ENCODE peak calls at places on chromosomes 4 and X, in six cellular contexts. One of them, this sample, is unnamed.

GRCh38 chr4:24604558-24605214 is 20.3 kb upstream of the DHX15 start:
- DNase-seq in heart left ventricle: no peak
- DNase-seq in suprapubic skin: no peak
- DNase-seq in colonic mucosa: no peak
- DNase-seq in NT2/D1: no peak
- DNase-seq in small intestine: no peak
- DNase-seq in this sample: no peak

GRCh38 chrX:68238568-68238967 is 194.7 kb downstream of the OPHN1 start:
- DNase-seq in heart left ventricle: no peak
- DNase-seq in suprapubic skin: no peak
- DNase-seq in colonic mucosa: no peak
- DNase-seq in NT2/D1: peak; percentile 11
- DNase-seq in small intestine: no peak
- DNase-seq in this sample: peak; percentile 79

GRCh38 chrX:39308126-39308525 is 506.9 kb downstream of the MID1IP1 start:
- DNase-seq in heart left ventricle: no peak
- DNase-seq in suprapubic skin: no peak
- DNase-seq in colonic mucosa: no peak
- DNase-seq in NT2/D1: no peak
- DNase-seq in small intestine: no peak
- DNase-seq in this sample: no peak

GRCh38 chr4:15677507-15677988 is 4.1 kb upstream of the FAM200B start:
- DNase-seq in heart left ventricle: no peak
- DNase-seq in suprapubic skin: no peak
- DNase-seq in colonic mucosa: peak; percentile 68
- DNase-seq in NT2/D1: no peak
- DNase-seq in small intestine: peak; percentile 94
- DNase-seq in this sample: no peak

GRCh38 chr4:150579591-150580234 is 2.2 kb upstream of the MAB21L2 start:
- DNase-seq in heart left ventricle: peak; percentile 23
- DNase-seq in suprapubic skin: peak; percentile 54
- DNase-seq in colonic mucosa: no peak
- DNase-seq in NT2/D1: no peak
- DNase-seq in small intestine: peak; percentile 6
- DNase-seq in this sample: peak; percentile 79

GRCh38 chr4:177001271-177002175 is 208.8 kb upstream of the VEGFC start:
- DNase-seq in heart left ventricle: no peak
- DNase-seq in suprapubic skin: no peak
- DNase-seq in colonic mucosa: no peak
- DNase-seq in NT2/D1: no peak
- DNase-seq in small intestine: no peak
- DNase-seq in this sample: no peak

GRCh38 chr4:7648813-7649395 is 214.2 kb upstream of the PSAPL1 start:
- DNase-seq in heart left ventricle: no peak
- DNase-seq in suprapubic skin: no peak
- DNase-seq in colonic mucosa: no peak
- DNase-seq in NT2/D1: no peak
- DNase-seq in small intestine: no peak
- DNase-seq in this sample: no peak

GRCh38 chr4:145281946-145282345 is 101.6 kb upstream of the OTUD4 start:
- DNase-seq in heart left ventricle: no peak
- DNase-seq in suprapubic skin: no peak
- DNase-seq in colonic mucosa: no peak
- DNase-seq in NT2/D1: no peak
- DNase-seq in small intestine: no peak
- DNase-seq in this sample: no peak

GRCh38 chr4:26163425-26164362 is 157.1 kb upstream of the RBPJ start:
- DNase-seq in heart left ventricle: no peak
- DNase-seq in suprapubic skin: no peak
- DNase-seq in colonic mucosa: no peak
- DNase-seq in NT2/D1: no peak
- DNase-seq in small intestine: peak; percentile 7
- DNase-seq in this sample: no peak

GRCh38 chr4:7423801-7424552 is 10.8 kb downstream of the PSAPL1 start:
- DNase-seq in heart left ventricle: no peak
- DNase-seq in suprapubic skin: peak; percentile 46
- DNase-seq in colonic mucosa: no peak
- DNase-seq in NT2/D1: no peak
- DNase-seq in small intestine: no peak
- DNase-seq in this sample: peak; percentile 54

GRCh38 chr4:10077492-10078335 is 38.9 kb downstream of the WDR1 start:
- DNase-seq in heart left ventricle: no peak
- DNase-seq in suprapubic skin: no peak
- DNase-seq in colonic mucosa: peak; percentile 17
- DNase-seq in NT2/D1: no peak
- DNase-seq in small intestine: no peak
- DNase-seq in this sample: peak; percentile 49

GRCh38 chr4:124206779-124207605 is 505.5 kb downstream of the ANKRD50 start:
- DNase-seq in heart left ventricle: no peak
- DNase-seq in suprapubic skin: no peak
- DNase-seq in colonic mucosa: no peak
- DNase-seq in NT2/D1: no peak
- DNase-seq in small intestine: no peak
- DNase-seq in this sample: no peak

GRCh38 chrX:55489315-55490009 is at the start of gene USP51:
- DNase-seq in heart left ventricle: peak; percentile 48
- DNase-seq in suprapubic skin: peak; percentile 67
- DNase-seq in colonic mucosa: peak; percentile 39
- DNase-seq in NT2/D1: peak; percentile 35
- DNase-seq in small intestine: no peak
- DNase-seq in this sample: peak; percentile 86

GRCh38 chr4:114867291-114867690 is 246.1 kb downstream of the NDST4 start:
- DNase-seq in heart left ventricle: no peak
- DNase-seq in suprapubic skin: no peak
- DNase-seq in colonic mucosa: no peak
- DNase-seq in NT2/D1: no peak
- DNase-seq in small intestine: no peak
- DNase-seq in this sample: no peak

DNA sequence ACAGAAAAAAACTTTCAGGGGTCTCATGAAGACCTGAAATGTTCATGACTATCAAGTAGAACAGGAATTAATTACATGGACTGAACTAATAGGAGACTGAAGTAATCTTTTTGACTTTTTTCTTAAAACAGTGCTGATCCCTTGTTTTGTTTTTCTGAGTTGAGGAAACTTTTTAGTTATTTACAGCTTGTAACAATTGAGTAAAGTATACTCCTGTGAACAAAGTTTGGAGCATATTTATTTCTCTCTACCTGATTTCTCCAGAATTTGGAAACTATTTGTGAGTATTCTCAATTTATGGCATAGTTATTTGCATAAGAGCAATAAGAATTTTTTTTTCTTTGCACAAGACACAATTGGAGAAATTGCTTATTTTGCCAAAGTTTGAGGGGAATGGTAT is 64.8 kb downstream of the PCDH18 start:
- DNase-seq in heart left ventricle: no peak
- DNase-seq in suprapubic skin: no peak
- DNase-seq in colonic mucosa: no peak
- DNase-seq in NT2/D1: no peak
- DNase-seq in small intestine: no peak
- DNase-seq in this sample: no peak
- H3K9me3 ChIP-seq in heart left ventricle: peaks cover 13% of the 10 kb centered on the region
- H3K9me3 ChIP-seq in suprapubic skin: no peaks in the 10 kb centered on the region
- H3K9me3 ChIP-seq in colonic mucosa: no peaks in the 10 kb centered on the region
- H3K9me3 ChIP-seq in NT2/D1: peaks cover 23% of the 10 kb centered on the region
- H3K9me3 ChIP-seq in small intestine: no peaks in the 10 kb centered on the region
- H3K9me3 ChIP-seq in this sample: peaks cover 60% of the 10 kb centered on the region

GRCh38 chr4:87076690-87077358 is 142.0 kb downstream of the AFF1 start:
- DNase-seq in heart left ventricle: no peak
- DNase-seq in suprapubic skin: no peak
- DNase-seq in colonic mucosa: no peak
- DNase-seq in NT2/D1: no peak
- DNase-seq in small intestine: no peak
- DNase-seq in this sample: no peak
- H3K4me1 ChIP-seq in heart left ventricle: peaks cover 94% of the 10 kb centered on the region
- H3K4me1 ChIP-seq in suprapubic skin: peaks cover 91% of the 10 kb centered on the region
- H3K4me1 ChIP-seq in colonic mucosa: peaks cover 20% of the 10 kb centered on the region
- H3K4me1 ChIP-seq in NT2/D1: no peaks in the 10 kb centered on the region
- H3K4me1 ChIP-seq in small intestine: peaks cover 18% of the 10 kb centered on the region
- H3K4me1 ChIP-seq in this sample: peaks cover 12% of the 10 kb centered on the region

DNA sequence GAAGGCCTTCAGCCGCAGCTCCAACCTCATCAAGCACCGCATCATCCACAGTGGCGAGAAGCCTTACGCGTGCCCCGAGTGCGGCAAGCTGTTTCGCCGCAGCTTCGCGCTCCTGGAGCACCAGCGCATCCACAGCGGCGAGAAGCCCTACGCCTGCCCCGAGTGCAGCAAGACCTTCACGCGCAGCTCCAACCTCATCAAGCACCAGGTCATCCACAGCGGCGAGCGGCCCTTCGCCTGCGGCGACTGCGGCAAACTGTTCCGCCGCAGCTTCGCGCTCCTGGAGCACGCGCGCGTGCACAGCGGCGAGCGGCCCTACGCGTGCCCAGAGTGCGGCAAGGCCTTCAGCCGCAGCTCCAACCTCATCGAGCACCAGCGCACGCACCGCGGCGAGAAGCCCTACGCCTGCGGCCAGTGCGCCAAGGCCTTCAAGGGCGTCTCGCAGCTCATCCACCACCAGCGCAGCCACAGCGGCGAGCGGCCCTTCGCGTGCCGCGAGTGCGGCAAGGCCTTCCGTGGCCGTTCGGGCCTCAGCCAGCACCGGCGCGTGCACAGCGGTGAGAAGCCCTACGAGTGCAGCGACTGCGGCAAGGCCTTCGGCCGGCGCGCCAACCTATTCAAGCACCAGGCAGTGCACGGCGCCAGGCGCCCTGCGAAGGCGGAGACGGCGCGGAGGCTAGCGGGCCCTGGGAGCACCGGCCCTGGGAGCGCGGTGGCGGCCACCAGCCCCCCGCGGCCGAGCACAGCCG is 9.8 kb downstream of the ZFP92 start:
- DNase-seq in heart left ventricle: no peak
- DNase-seq in suprapubic skin: peak; percentile 42
- DNase-seq in colonic mucosa: no peak
- DNase-seq in NT2/D1: no peak
- DNase-seq in small intestine: no peak
- DNase-seq in this sample: no peak
- H3K9me3 ChIP-seq in heart left ventricle: no peaks in the 10 kb centered on the region
- H3K9me3 ChIP-seq in suprapubic skin: no peaks in the 10 kb centered on the region
- H3K9me3 ChIP-seq in colonic mucosa: no peaks in the 10 kb centered on the region
- H3K9me3 ChIP-seq in NT2/D1: no peaks in the 10 kb centered on the region
- H3K9me3 ChIP-seq in small intestine: no peaks in the 10 kb centered on the region
- H3K9me3 ChIP-seq in this sample: no peaks in the 10 kb centered on the region

GRCh38 chr4:73596001-73596400 is 24.2 kb downstream of the RASSF6 start:
- DNase-seq in heart left ventricle: no peak
- DNase-seq in suprapubic skin: no peak
- DNase-seq in colonic mucosa: no peak
- DNase-seq in NT2/D1: no peak
- DNase-seq in small intestine: no peak
- DNase-seq in this sample: no peak
- H3K4me1 ChIP-seq in heart left ventricle: no peaks in the 10 kb centered on the region
- H3K4me1 ChIP-seq in suprapubic skin: peaks cover 6% of the 10 kb centered on the region
- H3K4me1 ChIP-seq in colonic mucosa: no peaks in the 10 kb centered on the region
- H3K4me1 ChIP-seq in NT2/D1: no peaks in the 10 kb centered on the region
- H3K4me1 ChIP-seq in small intestine: peaks cover 3% of the 10 kb centered on the region
- H3K4me1 ChIP-seq in this sample: no peaks in the 10 kb centered on the region

GRCh38 chrX:31209005-31209612 is 137.3 kb upstream of the FTHL17 start:
- DNase-seq in heart left ventricle: no peak
- DNase-seq in suprapubic skin: no peak
- DNase-seq in colonic mucosa: no peak
- DNase-seq in NT2/D1: no peak
- DNase-seq in small intestine: peak; percentile 1
- DNase-seq in this sample: no peak

GRCh38 chrX:31217111-31217510 is 145.3 kb upstream of the FTHL17 start:
- DNase-seq in heart left ventricle: no peak
- DNase-seq in suprapubic skin: no peak
- DNase-seq in colonic mucosa: no peak
- DNase-seq in NT2/D1: no peak
- DNase-seq in small intestine: peak; percentile 10
- DNase-seq in this sample: no peak

GRCh38 chrX:31215277-31215815 is 143.5 kb upstream of the FTHL17 start:
- DNase-seq in heart left ventricle: no peak
- DNase-seq in suprapubic skin: no peak
- DNase-seq in colonic mucosa: no peak
- DNase-seq in NT2/D1: no peak
- DNase-seq in small intestine: no peak
- DNase-seq in this sample: no peak

GRCh38 chrX:31213941-31214340 is 142.1 kb upstream of the FTHL17 start:
- DNase-seq in heart left ventricle: no peak
- DNase-seq in suprapubic skin: no peak
- DNase-seq in colonic mucosa: no peak
- DNase-seq in NT2/D1: no peak
- DNase-seq in small intestine: peak; percentile 7
- DNase-seq in this sample: peak; percentile 57

DNA sequence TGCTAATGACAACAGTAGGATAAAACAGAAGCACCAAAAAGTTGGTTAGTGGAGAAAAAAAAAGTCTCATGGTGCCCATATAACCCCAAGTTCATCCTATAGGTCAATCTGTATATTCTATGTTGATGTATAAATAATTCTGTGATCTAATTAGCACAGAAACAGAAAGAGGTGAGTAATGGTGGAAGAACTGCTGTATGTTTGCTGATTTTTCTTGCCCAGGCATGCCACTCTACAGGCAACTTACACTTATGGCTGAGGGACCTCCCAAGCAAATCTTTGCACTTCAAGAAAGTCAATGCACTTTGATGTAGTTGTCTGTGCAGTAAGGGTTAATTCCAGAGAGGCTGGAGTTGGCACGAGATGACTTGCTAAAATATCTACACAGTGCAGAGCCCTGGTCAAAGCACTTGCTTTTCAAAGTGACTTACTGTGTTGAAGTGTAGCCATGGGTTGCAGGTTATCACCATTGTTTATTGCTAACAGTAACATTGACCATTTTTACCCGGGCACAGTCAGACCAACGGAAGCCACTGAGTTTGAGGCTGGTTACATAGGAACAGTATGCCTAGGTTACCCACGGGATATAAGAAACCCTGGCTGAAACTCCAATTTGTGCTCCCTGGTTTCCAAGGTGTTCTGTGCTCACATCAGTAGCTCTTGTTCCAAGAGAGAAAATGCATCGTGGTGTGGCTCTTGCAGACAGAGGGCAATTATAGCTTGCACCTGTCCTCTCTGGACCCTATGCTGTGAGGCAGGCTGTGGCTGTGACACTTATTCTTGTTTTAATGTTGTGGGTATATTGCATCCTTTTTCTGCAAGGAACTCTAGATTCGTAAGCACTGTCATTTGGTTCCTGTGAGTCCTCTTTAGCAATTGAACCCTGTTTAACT is 141.3 kb upstream of the FTHL17 start:
- DNase-seq in heart left ventricle: no peak
- DNase-seq in suprapubic skin: no peak
- DNase-seq in colonic mucosa: no peak
- DNase-seq in NT2/D1: no peak
- DNase-seq in small intestine: no peak
- DNase-seq in this sample: no peak
- H3K9me3 ChIP-seq in heart left ventricle: no peaks in the 10 kb centered on the region
- H3K9me3 ChIP-seq in suprapubic skin: no peaks in the 10 kb centered on the region
- H3K9me3 ChIP-seq in colonic mucosa: no peaks in the 10 kb centered on the region
- H3K9me3 ChIP-seq in NT2/D1: no peaks in the 10 kb centered on the region
- H3K9me3 ChIP-seq in small intestine: no peaks in the 10 kb centered on the region
- H3K9me3 ChIP-seq in this sample: no peaks in the 10 kb centered on the region

GRCh38 chrX:45807572-45808425 is 607.1 kb upstream of the DIPK2B start:
- DNase-seq in heart left ventricle: no peak
- DNase-seq in suprapubic skin: no peak
- DNase-seq in colonic mucosa: no peak
- DNase-seq in NT2/D1: no peak
- DNase-seq in small intestine: peak; percentile 39
- DNase-seq in this sample: no peak
- H3K4me1 ChIP-seq in heart left ventricle: no peaks in the 10 kb centered on the region
- H3K4me1 ChIP-seq in suprapubic skin: peaks cover 15% of the 10 kb centered on the region
- H3K4me1 ChIP-seq in colonic mucosa: no peaks in the 10 kb centered on the region
- H3K4me1 ChIP-seq in NT2/D1: peaks cover 6% of the 10 kb centered on the region
- H3K4me1 ChIP-seq in small intestine: no peaks in the 10 kb centered on the region
- H3K4me1 ChIP-seq in this sample: no peaks in the 10 kb centered on the region